ENCODE peak calls at places on chromosomes 12 and 14, in seven cellular contexts. Y is stimulated activated CD8-positive, alpha-beta memory T cell treated with anti-CD3 and anti-CD28 coated beads, Interleukin-15, amount 100 ng/mL, for 1 hour; O is BE2C; P is NCI-H1417; G is fibroblast of villous mesenchyme; X is CD4-positive, alpha-beta T cell; J is stimulated activated CD4-positive, alpha-beta T cell treated with anti-CD3 and anti-CD28 coated beads, Interleukin-2, amount 100 ng/mL, for 24 hours. Q is an unnamed sample.
A peak's percentile ranks its signal among the peaks of the same experiment; 100 is the strongest.

GRCh38 chr12:6116481-6117021 is 7.9 kb downstream of the VWF start:
- DNase-seq in Y (no peak), O (no peak), P (no peak), G (no peak), X (no peak), J (no peak), Q (peak; percentile 71)

GRCh38 chr14:102208741-102209140 is 69.0 kb downstream of the WDR20 start:
- DNase-seq in Y (no peak), O (no peak), P (no peak), G (no peak), X (no peak), J (no peak), Q (no peak)

GRCh38 chr12:31482816-31483215 is 108.1 kb downstream of the DENND5B start:
- DNase-seq in Y (no peak), O (no peak), P (no peak), G (no peak), X (no peak), J (no peak), Q (peak; percentile 29)

GRCh38 chr12:96083020-96083489 is 47.7 kb upstream of the LTA4H start:
- DNase-seq in Y (no peak), O (no peak), P (no peak), G (no peak), X (no peak), J (no peak), Q (no peak)

GRCh38 chr12:58443273-58443980 is 476.9 kb downstream of the LRIG3 start:
- DNase-seq in Y (no peak), O (no peak), P (no peak), G (peak; percentile 68), X (no peak), J (no peak), Q (no peak)

GRCh38 chr12:124790650-124791400 is 72.8 kb downstream of the SCARB1 start:
- DNase-seq in Y (no peak), O (peak; percentile 71), P (peak; percentile 14), G (no peak), X (no peak), J (no peak), Q (no peak)

GRCh38 chr12:66623455-66623854 is 55.4 kb downstream of the GRIP1 start:
- DNase-seq in Y (no peak), O (no peak), P (no peak), G (no peak), X (no peak), J (no peak), Q (peak; percentile 48)

GRCh38 chr12:18079541-18080230 is 10.3 kb downstream of the RERGL start:
- DNase-seq in Y (no peak), O (no peak), P (no peak), G (no peak), X (no peak), J (no peak), Q (no peak)

Q was measured in amniotic epithelial cell.